ENCODE peak calls at places on chromosomes 11 and 22, in nine cellular contexts. R is HCT116, Z is OCI-LY7, B is neural progenitor cell, E is GM23338, L is PC-3, M is GM23248, T is hepatocyte, J is SK-N-SH. I is an unnamed sample.

GRCh38 chr11:73236879-73237278 is 18.8 kb downstream of the P2RY2 start:
- DNase-seq in R (peak; percentile 39), Z (peak; percentile 61), B (peak; percentile 70), E (peak; percentile 86), L (peak; percentile 77), M (peak; percentile 50), T (peak; percentile 54), J (peak; percentile 63), I (peak; percentile 44)

GRCh38 chr11:85791326-85791990 is 19.5 kb downstream of the SYTL2 start:
- DNase-seq in R (no peak), Z (no peak), B (no peak), E (no peak), L (no peak), M (no peak), T (peak; percentile 24), J (no peak), I (no peak)

GRCh38 chr11:127345819-127346459 is 345.4 kb upstream of the KIRREL3 start:
- DNase-seq in R (no peak), Z (peak; percentile 35), B (peak; percentile 70), E (peak; percentile 72), L (peak; percentile 64), M (peak; percentile 70), T (peak; percentile 64), J (peak; percentile 66), I (peak; percentile 49)

GRCh38 chr11:75078233-75078632 is 18.4 kb downstream of the OR2AT4 start:
- DNase-seq in R (peak; percentile 3), Z (no peak), B (no peak), E (peak; percentile 53), L (peak; percentile 68), M (peak; percentile 21), T (no peak), J (no peak), I (no peak)

GRCh38 chr22:50576806-50577696 is 1.2 kb downstream of the CPT1B start:
- DNase-seq in R (no peak), Z (no peak), B (no peak), E (no peak), L (no peak), M (no peak), T (no peak), J (no peak), I (no peak)

GRCh38 chr11:95849087-95849825 is 59.0 kb downstream of the CEP57 start:
- DNase-seq in R (peak; percentile 32), Z (peak; percentile 24), B (peak; percentile 60), E (peak; percentile 59), L (peak; percentile 88), M (peak; percentile 84), T (peak; percentile 70), J (peak; percentile 22), I (peak; percentile 42)

GRCh38 chr11:72578991-72579815 is 95.0 kb downstream of the PDE2A start:
- DNase-seq in R (no peak), Z (no peak), B (no peak), E (no peak), L (no peak), M (no peak), T (no peak), J (no peak), I (no peak)

GRCh38 chr22:35454416-35455054 is 54.6 kb downstream of the MCM5 start:
- DNase-seq in R (no peak), Z (no peak), B (peak; percentile 36), E (no peak), L (peak; percentile 8), M (no peak), T (no peak), J (no peak), I (no peak)

GRCh38 chr11:101091781-101092180 is 37.8 kb downstream of the PGR start:
- DNase-seq in R (no peak), Z (no peak), B (no peak), E (no peak), L (peak; percentile 89), M (no peak), T (no peak), J (no peak), I (no peak)

GRCh38 chr11:76193219-76193618 is 13.1 kb downstream of the WNT11 start:
- DNase-seq in R (no peak), Z (no peak), B (peak; percentile 43), E (no peak), L (no peak), M (no peak), T (no peak), J (peak; percentile 68), I (no peak)

GRCh38 chr11:11000546-11001283 is 142.9 kb upstream of the ZBED5 start:
- DNase-seq in R (no peak), Z (no peak), B (no peak), E (no peak), L (no peak), M (no peak), T (no peak), J (no peak), I (no peak)

GRCh38 chr11:62850911-62851806 is 11.8 kb upstream of the WDR74 start:
- DNase-seq in R (peak; percentile 47), Z (peak; percentile 44), B (peak; percentile 45), E (peak; percentile 67), L (peak; percentile 48), M (no peak), T (no peak), J (no peak), I (peak; percentile 36)

GRCh38 chr22:20026996-20027601 is 6.2 kb downstream of the TANGO2 start:
- DNase-seq in R (no peak), Z (no peak), B (no peak), E (no peak), L (no peak), M (no peak), T (no peak), J (no peak), I (no peak)

GRCh38 chr22:47043835-47044721 is 281.6 kb downstream of the TBC1D22A start:
- DNase-seq in R (no peak), Z (no peak), B (peak; percentile 42), E (peak; percentile 49), L (no peak), M (peak; percentile 42), T (peak; percentile 30), J (no peak), I (no peak)

GRCh38 chr11:114398303-114398920 is 1.9 kb downstream of the C11orf71 start:
- DNase-seq in R (no peak), Z (no peak), B (no peak), E (no peak), L (peak; percentile 62), M (no peak), T (no peak), J (no peak), I (no peak)
- H3K27ac ChIP-seq in R (no peak overlapping the region), Z (no peak overlapping the region), B (no peak overlapping the region), E (no peak overlapping the region), L (peak overlapping the region; percentile 92), M (no peak overlapping the region), T (peak overlapping the region; percentile 99), J (no peak overlapping the region), I (no peak overlapping the region)

GRCh38 chr22:44625981-44626687 is 75.9 kb upstream of the PRR5 start:
- DNase-seq in R (peak; percentile 38), Z (peak; percentile 68), B (peak; percentile 79), E (peak; percentile 78), L (peak; percentile 70), M (peak; percentile 75), T (peak; percentile 81), J (peak; percentile 88), I (peak; percentile 60)
- TF ChIP-seq EZH2phosphoT487 in R (no peak), Z (no peak), B (no peak), E (no peak), L (no peak), M (no peak), T (no peak), J (no peak), I (no peak)

DNA sequence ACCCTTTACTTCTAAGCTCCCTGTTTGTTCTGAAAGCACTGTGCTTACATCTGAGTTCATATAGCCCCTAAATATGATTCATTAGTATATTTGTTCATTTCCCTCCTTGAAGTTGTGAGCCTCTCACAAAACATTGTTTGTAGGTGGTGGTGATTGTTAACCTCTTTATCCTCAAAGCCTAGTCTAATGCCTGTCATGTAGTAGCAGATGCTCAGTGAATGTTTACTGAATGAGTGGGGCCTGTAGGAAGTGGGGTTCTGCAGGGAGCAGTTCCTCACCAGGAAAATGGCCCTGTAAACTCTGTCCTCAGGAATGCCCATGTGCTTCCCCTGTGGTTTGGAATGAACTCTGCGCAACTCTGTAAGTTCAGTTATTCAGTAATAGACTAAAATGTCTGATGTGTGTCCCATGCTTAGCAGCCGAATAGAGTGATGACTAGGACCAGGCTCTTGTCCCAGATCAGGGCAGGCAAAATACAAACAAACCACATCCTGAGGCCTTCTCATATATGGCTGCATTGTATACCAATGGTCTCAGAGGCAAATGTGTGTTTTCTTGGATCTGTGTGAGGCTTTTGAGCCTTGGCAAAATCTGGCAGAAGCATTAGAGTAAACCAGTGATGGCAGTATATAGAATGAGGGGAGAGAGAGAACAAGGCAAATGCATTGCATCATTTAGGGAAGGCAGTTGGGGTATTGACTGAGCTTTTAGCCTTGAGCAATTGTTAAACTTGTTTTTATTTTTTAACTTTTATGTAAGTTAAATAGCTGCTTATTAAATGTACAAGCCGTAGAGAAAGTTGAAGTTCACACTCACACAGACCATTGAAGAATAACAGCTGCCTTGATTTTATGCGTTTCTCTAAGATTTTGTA is 91.4 kb upstream of the BIRC3 start:
- DNase-seq in R (no peak), Z (no peak), B (no peak), E (no peak), L (peak; percentile 87), M (peak; percentile 91), T (peak; percentile 19), J (no peak), I (no peak)
- H3K4me3 ChIP-seq in R (no peak overlapping the region), Z (no peak overlapping the region), B (no peak overlapping the region), E (no peak overlapping the region), L (peak overlapping the region; percentile 51), M (no peak overlapping the region), T (no peak overlapping the region), J (no peak overlapping the region), I (no peak overlapping the region)

GRCh38 chr11:46102843-46103242 is 18.4 kb downstream of the PHF21A start:
- DNase-seq in R (no peak), Z (no peak), B (peak; percentile 46), E (no peak), L (no peak), M (no peak), T (no peak), J (no peak), I (no peak)

GRCh38 chr11:46105902-46106301 is 15.4 kb downstream of the PHF21A start:
- DNase-seq in R (no peak), Z (no peak), B (no peak), E (no peak), L (no peak), M (no peak), T (no peak), J (no peak), I (no peak)

GRCh38 chr11:46100670-46101069 is 20.6 kb downstream of the PHF21A start:
- DNase-seq in R (no peak), Z (no peak), B (no peak), E (no peak), L (no peak), M (no peak), T (no peak), J (no peak), I (peak; percentile 83)

GRCh38 chr11:46105134-46105628 is 16.1 kb downstream of the PHF21A start:
- DNase-seq in R (no peak), Z (no peak), B (no peak), E (no peak), L (no peak), M (peak; percentile 23), T (no peak), J (peak; percentile 32), I (no peak)

DNA sequence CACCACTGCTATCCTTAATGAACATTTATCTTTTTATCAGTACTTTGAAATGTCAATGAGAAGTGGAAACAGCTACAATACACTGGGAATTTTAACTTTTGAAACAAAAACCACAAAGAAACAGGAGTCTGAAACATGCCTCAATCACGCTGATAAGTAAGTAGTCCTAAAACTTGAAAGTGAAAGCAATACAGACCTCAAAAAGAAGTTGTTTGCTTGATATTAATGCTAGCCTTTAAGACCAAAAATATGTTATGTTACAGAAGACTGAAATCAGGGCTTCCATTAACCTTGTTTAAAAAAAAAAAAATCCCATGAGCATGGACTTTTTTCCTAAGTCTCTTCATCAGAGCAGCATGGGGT is 21.3 kb downstream of the PHF21A start:
- DNase-seq in R (no peak), Z (no peak), B (no peak), E (no peak), L (no peak), M (peak; percentile 53), T (no peak), J (no peak), I (peak; percentile 71)
- H3K27ac ChIP-seq in R (no peak overlapping the region), Z (no peak overlapping the region), B (peak overlapping the region; percentile 84), E (no peak overlapping the region), L (no peak overlapping the region), M (peak overlapping the region; percentile 70), T (peak overlapping the region; percentile 38), J (peak overlapping the region; percentile 26), I (peak overlapping the region; percentile 70)